ENCODE peak calls at places on chromosomes 12 and 14, in seven cellular contexts. One of them, this sample, is unnamed.

GRCh38 chr12:116202433-116202832 is 75.1 kb downstream of the MED13L start:
- DNase-seq in fibroblast of lung: peak
- DNase-seq in AG10803: peak
- DNase-seq in uterus: no peak
- DNase-seq in NB4: no peak
- DNase-seq in neural crest cell: no peak
- DNase-seq in GM13976: no peak
- DNase-seq in this sample: no peak

GRCh38 chr14:73935666-73936065 is 14.2 kb downstream of the FAM161B start:
- DNase-seq in fibroblast of lung: peak
- DNase-seq in AG10803: no peak
- DNase-seq in uterus: no peak
- DNase-seq in NB4: no peak
- DNase-seq in neural crest cell: no peak
- DNase-seq in GM13976: no peak
- DNase-seq in this sample: no peak

GRCh38 chr12:79482921-79483320 is 207.8 kb downstream of the PAWR start:
- DNase-seq in fibroblast of lung: no peak
- DNase-seq in AG10803: no peak
- DNase-seq in uterus: no peak
- DNase-seq in NB4: no peak
- DNase-seq in neural crest cell: no peak
- DNase-seq in GM13976: no peak
- DNase-seq in this sample: no peak

GRCh38 chr12:115267464-115267863 is 583.5 kb upstream of the TBX3 start:
- DNase-seq in fibroblast of lung: no peak
- DNase-seq in AG10803: peak
- DNase-seq in uterus: no peak
- DNase-seq in NB4: no peak
- DNase-seq in neural crest cell: no peak
- DNase-seq in GM13976: no peak
- DNase-seq in this sample: no peak

GRCh38 chr12:4562034-4562657 is at the start of gene DYRK4:
- DNase-seq in fibroblast of lung: peak
- DNase-seq in AG10803: peak
- DNase-seq in uterus: peak
- DNase-seq in NB4: no peak
- DNase-seq in neural crest cell: peak
- DNase-seq in GM13976: peak
- DNase-seq in this sample: peak

GRCh38 chr12:34402228-34402898 is 380.1 kb downstream of the ALG10 start:
- DNase-seq in fibroblast of lung: no peak
- DNase-seq in AG10803: no peak
- DNase-seq in uterus: peak
- DNase-seq in NB4: no peak
- DNase-seq in neural crest cell: no peak
- DNase-seq in GM13976: peak
- DNase-seq in this sample: no peak

GRCh38 chr12:71503579-71504470 is 64.2 kb downstream of the LGR5 start:
- DNase-seq in fibroblast of lung: no peak
- DNase-seq in AG10803: no peak
- DNase-seq in uterus: no peak
- DNase-seq in NB4: no peak
- DNase-seq in neural crest cell: no peak
- DNase-seq in GM13976: no peak
- DNase-seq in this sample: no peak

GRCh38 chr12:93113317-93114006 is 184.4 kb upstream of the EEA1 start:
- DNase-seq in fibroblast of lung: no peak
- DNase-seq in AG10803: no peak
- DNase-seq in uterus: no peak
- DNase-seq in NB4: no peak
- DNase-seq in neural crest cell: no peak
- DNase-seq in GM13976: no peak
- DNase-seq in this sample: no peak

GRCh38 chr12:51891843-51892242 is 3.9 kb downstream of the ANKRD33 start:
- DNase-seq in fibroblast of lung: peak
- DNase-seq in AG10803: peak
- DNase-seq in uterus: no peak
- DNase-seq in NB4: peak
- DNase-seq in neural crest cell: no peak
- DNase-seq in GM13976: no peak
- DNase-seq in this sample: no peak

GRCh38 chr14:92440345-92441003 is 73.1 kb upstream of the RIN3 start:
- DNase-seq in fibroblast of lung: no peak
- DNase-seq in AG10803: no peak
- DNase-seq in uterus: no peak
- DNase-seq in NB4: no peak
- DNase-seq in neural crest cell: no peak
- DNase-seq in GM13976: no peak
- DNase-seq in this sample: no peak

GRCh38 chr12:108515916-108516315 is 839 bp downstream of the FICD start:
- DNase-seq in fibroblast of lung: no peak
- DNase-seq in AG10803: no peak
- DNase-seq in uterus: no peak
- DNase-seq in NB4: peak
- DNase-seq in neural crest cell: no peak
- DNase-seq in GM13976: no peak
- DNase-seq in this sample: no peak

GRCh38 chr14:33588771-33589170 is 362.1 kb downstream of the EGLN3 start:
- DNase-seq in fibroblast of lung: no peak
- DNase-seq in AG10803: no peak
- DNase-seq in uterus: no peak
- DNase-seq in NB4: no peak
- DNase-seq in neural crest cell: no peak
- DNase-seq in GM13976: no peak
- DNase-seq in this sample: no peak

GRCh38 chr12:32301216-32301615 is 98.1 kb upstream of the FGD4 start:
- DNase-seq in fibroblast of lung: peak
- DNase-seq in AG10803: no peak
- DNase-seq in uterus: no peak
- DNase-seq in NB4: no peak
- DNase-seq in neural crest cell: no peak
- DNase-seq in GM13976: no peak
- DNase-seq in this sample: no peak

GRCh38 chr12:91778938-91779400 is 366.7 kb downstream of the BTG1 start:
- DNase-seq in fibroblast of lung: peak
- DNase-seq in AG10803: peak
- DNase-seq in uterus: peak
- DNase-seq in NB4: peak
- DNase-seq in neural crest cell: no peak
- DNase-seq in GM13976: peak
- DNase-seq in this sample: peak

GRCh38 chr14:65588426-65589140 is 176.1 kb downstream of the FUT8 start:
- DNase-seq in fibroblast of lung: peak
- DNase-seq in AG10803: peak
- DNase-seq in uterus: no peak
- DNase-seq in NB4: no peak
- DNase-seq in neural crest cell: no peak
- DNase-seq in GM13976: no peak
- DNase-seq in this sample: no peak

GRCh38 chr14:20631821-20632389 is 9.6 kb downstream of the OR6S1 start:
- DNase-seq in fibroblast of lung: peak
- DNase-seq in AG10803: peak
- DNase-seq in uterus: peak
- DNase-seq in NB4: peak
- DNase-seq in neural crest cell: no peak
- DNase-seq in GM13976: no peak
- DNase-seq in this sample: peak

GRCh38 chr12:115998119-115998633 is 279.3 kb downstream of the MED13L start:
- DNase-seq in fibroblast of lung: peak
- DNase-seq in AG10803: peak
- DNase-seq in uterus: no peak
- DNase-seq in NB4: peak
- DNase-seq in neural crest cell: no peak
- DNase-seq in GM13976: peak
- DNase-seq in this sample: peak

GRCh38 chr14:78737116-78737515 is 566.9 kb downstream of the NRXN3 start:
- DNase-seq in fibroblast of lung: no peak
- DNase-seq in AG10803: no peak
- DNase-seq in uterus: no peak
- DNase-seq in NB4: no peak
- DNase-seq in neural crest cell: no peak
- DNase-seq in GM13976: no peak
- DNase-seq in this sample: no peak

GRCh38 chr12:94753071-94753779 is 102.9 kb upstream of the TMCC3 start:
- DNase-seq in fibroblast of lung: peak
- DNase-seq in AG10803: no peak
- DNase-seq in uterus: peak
- DNase-seq in NB4: peak
- DNase-seq in neural crest cell: no peak
- DNase-seq in GM13976: no peak
- DNase-seq in this sample: no peak

GRCh38 chr12:48105867-48106563 is at the start of gene SENP1:
- DNase-seq in fibroblast of lung: peak
- DNase-seq in AG10803: peak
- DNase-seq in uterus: peak
- DNase-seq in NB4: peak
- DNase-seq in neural crest cell: peak
- DNase-seq in GM13976: peak
- DNase-seq in this sample: peak
- TF ChIP-seq CTCF in fibroblast of lung: peak
- TF ChIP-seq CTCF in AG10803: peak
- TF ChIP-seq CTCF in uterus: peak
- TF ChIP-seq CTCF in NB4: no peak
- TF ChIP-seq CTCF in neural crest cell: peak
- TF ChIP-seq CTCF in GM13976: no peak
- TF ChIP-seq CTCF in this sample: no peak

GRCh38 chr12:126704609-126705008 is 1562.4 kb upstream of the TMEM132C start:
- DNase-seq in fibroblast of lung: no peak
- DNase-seq in AG10803: no peak
- DNase-seq in uterus: no peak
- DNase-seq in NB4: no peak
- DNase-seq in neural crest cell: no peak
- DNase-seq in GM13976: no peak
- DNase-seq in this sample: peak

GRCh38 chr12:126708492-126708896 is 1558.5 kb upstream of the TMEM132C start:
- DNase-seq in fibroblast of lung: no peak
- DNase-seq in AG10803: peak
- DNase-seq in uterus: no peak
- DNase-seq in NB4: no peak
- DNase-seq in neural crest cell: no peak
- DNase-seq in GM13976: no peak
- DNase-seq in this sample: no peak

GRCh38 chr12:126706300-126706699 is 1560.7 kb upstream of the TMEM132C start:
- DNase-seq in fibroblast of lung: no peak
- DNase-seq in AG10803: no peak
- DNase-seq in uterus: no peak
- DNase-seq in NB4: no peak
- DNase-seq in neural crest cell: no peak
- DNase-seq in GM13976: no peak
- DNase-seq in this sample: peak
- TF ChIP-seq CTCF in fibroblast of lung: no peak
- TF ChIP-seq CTCF in AG10803: no peak
- TF ChIP-seq CTCF in uterus: no peak
- TF ChIP-seq CTCF in NB4: no peak
- TF ChIP-seq CTCF in neural crest cell: no peak
- TF ChIP-seq CTCF in GM13976: no peak
- TF ChIP-seq CTCF in this sample: no peak

DNA sequence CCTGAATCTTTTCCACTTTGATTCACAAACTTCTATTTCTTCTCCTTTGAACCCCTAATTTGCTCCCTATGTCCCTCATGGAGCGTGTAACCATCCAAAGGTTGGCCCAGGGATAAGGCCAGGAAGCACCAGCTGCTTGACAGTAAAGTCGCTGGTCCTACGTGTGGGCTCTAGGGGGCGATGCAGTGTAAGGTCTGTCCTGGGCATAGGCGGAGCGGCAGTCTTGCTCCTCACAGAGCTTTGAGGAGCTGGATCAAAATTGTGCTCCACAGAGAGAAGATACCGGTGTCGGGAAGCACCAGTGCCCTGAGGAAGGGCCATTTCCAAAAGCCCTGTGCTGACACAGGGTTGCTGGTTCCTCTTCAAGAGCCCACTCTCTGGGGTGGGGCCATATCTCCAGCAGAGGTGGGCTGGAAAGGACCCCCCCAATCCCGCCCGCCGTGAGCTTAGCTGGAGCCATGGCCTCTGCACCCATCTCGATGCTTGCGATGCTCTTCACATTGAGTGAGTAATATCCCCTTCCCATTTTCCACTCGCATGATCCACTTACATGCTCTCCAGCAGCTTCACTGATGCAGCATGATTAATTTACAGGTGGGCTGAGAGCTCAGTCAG is 49.9 kb upstream of the OR4E1 start:
- DNase-seq in fibroblast of lung: no peak
- DNase-seq in AG10803: no peak
- DNase-seq in uterus: no peak
- DNase-seq in NB4: peak
- DNase-seq in neural crest cell: peak
- DNase-seq in GM13976: peak
- DNase-seq in this sample: peak
- TF ChIP-seq CTCF in fibroblast of lung: no peak
- TF ChIP-seq CTCF in AG10803: no peak
- TF ChIP-seq CTCF in uterus: no peak
- TF ChIP-seq CTCF in NB4: peak
- TF ChIP-seq CTCF in neural crest cell: peak
- TF ChIP-seq CTCF in GM13976: no peak
- TF ChIP-seq CTCF in this sample: no peak

DNA sequence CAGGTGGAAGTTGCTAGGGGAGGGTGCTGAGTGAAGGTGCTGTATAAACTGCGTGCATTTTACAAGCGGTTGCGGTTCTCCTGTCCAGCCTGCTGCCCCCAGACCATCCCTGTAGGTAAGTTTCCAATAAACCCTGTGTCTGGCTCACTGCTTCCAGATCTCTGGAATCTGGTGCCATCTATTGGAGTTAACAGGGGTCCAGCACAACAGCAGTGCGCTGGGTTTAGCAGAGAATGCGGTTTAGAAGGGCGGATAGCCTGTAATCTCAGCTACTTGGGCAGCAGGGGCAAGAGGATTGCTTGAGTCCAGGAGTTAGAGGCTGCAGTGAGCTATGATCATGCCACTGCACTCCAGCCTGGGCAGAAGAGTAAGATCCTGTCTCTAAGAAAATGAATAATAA is 4.9 kb downstream of the AACS start:
- DNase-seq in fibroblast of lung: peak
- DNase-seq in AG10803: no peak
- DNase-seq in uterus: no peak
- DNase-seq in NB4: no peak
- DNase-seq in neural crest cell: no peak
- DNase-seq in GM13976: no peak
- DNase-seq in this sample: no peak
- TF ChIP-seq CTCF in fibroblast of lung: peak
- TF ChIP-seq CTCF in AG10803: no peak
- TF ChIP-seq CTCF in uterus: no peak
- TF ChIP-seq CTCF in NB4: no peak
- TF ChIP-seq CTCF in neural crest cell: no peak
- TF ChIP-seq CTCF in GM13976: no peak
- TF ChIP-seq CTCF in this sample: no peak

This sample was measured in Calu3.